ENCODE peak calls at places on chromosomes 7 and 10, in ten cellular contexts. M is psoas muscle, U is fibroblast of pulmonary artery, E is fibroblast of the aortic adventitia, A is astrocyte of the spinal cord, K is HCT116, W is PC-3, X is GM12865, L is uterus, J is dorsolateral prefrontal cortex. Y is an unnamed sample.
A peak's percentile ranks its signal among the peaks of the same experiment; 100 is the strongest.

GRCh38 chr7:54967384-54967783 is 51.4 kb upstream of the EGFR start:
- DNase-seq in E (peak; percentile 3), J (no peak), K (peak; percentile 3), L (no peak), M (no peak), W (peak; percentile 98), U (peak; percentile 47), A (no peak), X (no peak), Y (no peak)

GRCh38 chr10:73495226-73495883 is 469 bp downstream of the PPP3CB start:
- DNase-seq in A (peak; percentile 90), M (peak; percentile 91), L (peak; percentile 79), K (peak; percentile 77), U (peak; percentile 87), J (peak; percentile 68), E (peak; percentile 81), X (peak; percentile 96), W (peak; percentile 100), Y (peak; percentile 86)

GRCh38 chr7:18064242-18064838 is 36.7 kb upstream of the PRPS1L1 start:
- DNase-seq in M (no peak), A (no peak), K (no peak), E (peak; percentile 12), J (no peak), L (no peak), W (peak; percentile 77), U (peak; percentile 36), X (peak; percentile 26), Y (peak; percentile 32)

GRCh38 chr10:1638889-1639418 is 98.4 kb downstream of the ADARB2 start:
- DNase-seq in K (no peak), J (no peak), X (no peak), U (no peak), W (no peak), L (no peak), M (no peak), E (no peak), A (no peak), Y (no peak)

GRCh38 chr10:90779573-90779972 is 78.3 kb downstream of the HTR7 start:
- DNase-seq in X (peak; percentile 22), W (peak; percentile 56), L (no peak), M (no peak), J (no peak), K (peak; percentile 8), A (no peak), U (peak; percentile 12), E (no peak), Y (peak; percentile 49)

GRCh38 chr7:120053390-120053961 is 219.5 kb upstream of the KCND2 start:
- DNase-seq in A (peak; percentile 41), U (peak; percentile 83), E (peak; percentile 96), W (no peak), J (no peak), K (no peak), X (no peak), L (no peak), M (no peak), Y (peak; percentile 89)

GRCh38 chr10:3045471-3046209 is 21.7 kb upstream of the PFKP start:
- DNase-seq in K (no peak), L (peak; percentile 78), W (peak; percentile 52), A (peak; percentile 84), M (peak; percentile 61), X (no peak), J (no peak), E (peak; percentile 86), U (peak; percentile 75), Y (peak; percentile 76)

GRCh38 chr10:57141708-57142107 is 780.6 kb upstream of the ZWINT start:
- DNase-seq in L (no peak), K (no peak), W (no peak), E (no peak), J (no peak), X (no peak), U (no peak), M (no peak), A (no peak), Y (no peak)

GRCh38 chr10:132728321-132728720 is 57.6 kb downstream of the NKX6-2 start:
- DNase-seq in J (no peak), X (no peak), E (no peak), A (no peak), M (no peak), U (no peak), W (no peak), L (no peak), K (no peak), Y (no peak)

GRCh38 chr10:85043207-85043606 is 714.8 kb downstream of the CCSER2 start:
- DNase-seq in L (no peak), U (no peak), K (no peak), J (no peak), W (no peak), X (no peak), E (no peak), M (no peak), A (no peak), Y (no peak)

GRCh38 chr7:31094271-31094670 is 42.2 kb downstream of the ADCYAP1R1 start:
- DNase-seq in J (no peak), W (no peak), E (no peak), K (no peak), L (no peak), A (no peak), X (no peak), U (no peak), M (no peak), Y (no peak)

GRCh38 chr10:119449760-119450461 is 92.6 kb downstream of the RGS10 start:
- DNase-seq in A (peak; percentile 73), M (peak; percentile 79), X (peak; percentile 39), L (peak; percentile 49), J (no peak), E (peak; percentile 96), W (peak; percentile 89), U (peak; percentile 80), K (no peak), Y (peak; percentile 95)

GRCh38 chr10:68327889-68328786 is 3.7 kb upstream of the HNRNPH3 start:
- DNase-seq in L (no peak), U (peak; percentile 85), W (no peak), A (peak; percentile 75), X (no peak), J (no peak), E (peak; percentile 77), M (no peak), K (peak; percentile 16), Y (peak; percentile 79)

GRCh38 chr7:101681170-101682007 is 52.3 kb upstream of the MYL10 start:
- DNase-seq in K (peak; percentile 26), W (peak; percentile 86), J (peak; percentile 66), M (peak; percentile 70), E (peak; percentile 86), U (peak; percentile 71), A (peak; percentile 84), L (peak; percentile 49), X (no peak), Y (peak; percentile 84)

GRCh38 chr7:105014725-105015630 is 973 bp downstream of the KMT2E start:
- DNase-seq in K (no peak), W (peak; percentile 33), L (peak; percentile 46), X (peak; percentile 73), J (peak; percentile 59), E (peak; percentile 42), A (peak; percentile 48), M (no peak), U (peak; percentile 46), Y (peak; percentile 54)

GRCh38 chr7:105016083-105017075 is 2.4 kb downstream of the KMT2E start:
- DNase-seq in K (no peak), X (no peak), E (peak; percentile 67), J (no peak), M (no peak), L (no peak), U (peak; percentile 51), A (peak; percentile 50), W (peak; percentile 32), Y (no peak)

GRCh38 chr7:105015631-105015965 is 1.6 kb downstream of the KMT2E start:
- DNase-seq in L (no peak), E (no peak), X (peak; percentile 44), J (no peak), A (peak; percentile 43), K (no peak), U (peak; percentile 39), W (peak; percentile 34), M (no peak), Y (no peak)

GRCh38 chr7:105019269-105019668 is 5.3 kb downstream of the KMT2E start:
- DNase-seq in M (no peak), L (no peak), A (no peak), W (no peak), U (no peak), E (no peak), K (no peak), X (no peak), J (no peak), Y (no peak)

GRCh38 chr7:105017263-105018051 is 3.5 kb downstream of the KMT2E start:
- DNase-seq in L (no peak), X (peak; percentile 46), M (no peak), K (no peak), E (no peak), A (no peak), U (no peak), J (no peak), W (no peak), Y (no peak)
- H3K4me3 ChIP-seq in L (peak overlapping the region; percentile 99), X (peak overlapping the region; percentile 83), M (peak overlapping the region; percentile 92), K (no peak overlapping the region), E (peak overlapping the region; percentile 97), A (peak overlapping the region; percentile 83), U (peak overlapping the region; percentile 68), J (peak overlapping the region; percentile 96), W (peak overlapping the region; percentile 78), Y (peak overlapping the region; percentile 94)

DNA sequence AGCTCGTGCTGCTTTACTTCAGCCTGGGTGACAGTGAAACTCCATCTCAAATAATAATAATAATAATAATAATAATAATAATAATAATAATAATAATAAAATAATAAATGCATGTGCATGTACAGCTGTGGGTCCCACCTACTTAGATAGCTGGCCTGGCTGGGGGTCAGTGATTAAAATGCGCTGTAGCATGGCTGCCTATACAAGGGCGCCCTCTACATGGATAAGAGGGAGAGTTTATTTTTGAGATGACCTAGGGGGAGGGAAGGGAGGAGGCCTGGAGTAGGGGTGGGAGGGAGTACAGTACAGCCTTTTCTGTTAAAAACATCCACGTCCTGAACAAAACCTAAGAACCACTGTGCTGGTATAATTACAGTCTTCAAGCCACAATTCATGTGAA is 146.4 kb downstream of the TMEM178B start:
- DNase-seq in M (no peak), A (no peak), W (no peak), J (no peak), E (no peak), L (no peak), X (peak; percentile 21), K (peak; percentile 7), U (no peak), Y (peak; percentile 17)
- TF ChIP-seq CTCF in M (no peak), A (peak; percentile 18), W (peak; percentile 23), J (peak; percentile 16), E (no peak), L (no peak), X (peak; percentile 25), K (peak; percentile 47), U (no peak), Y (peak; percentile 31)

DNA sequence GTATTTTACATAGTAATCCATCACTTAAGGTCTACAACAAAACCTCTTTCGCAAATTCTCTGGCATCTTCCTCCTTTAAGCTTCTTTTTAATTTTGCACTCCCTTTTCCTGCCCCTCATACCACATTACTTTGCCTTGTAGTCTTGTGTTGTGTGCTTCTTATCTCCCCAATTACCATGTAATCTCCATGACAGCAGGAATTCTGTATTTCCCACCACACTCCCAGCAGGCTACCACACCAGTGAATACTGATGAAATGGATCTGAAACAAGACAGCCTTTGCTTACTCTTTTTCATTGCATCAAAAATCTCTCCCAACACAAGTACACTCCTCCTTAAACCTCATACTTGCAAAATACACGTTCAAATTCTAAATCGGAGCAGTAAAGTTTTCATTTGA is 87.2 kb downstream of the ODAD2 start:
- DNase-seq in K (no peak), X (no peak), M (no peak), E (no peak), A (peak; percentile 46), L (no peak), J (no peak), W (no peak), U (no peak), Y (no peak)
- H3K4me3 ChIP-seq in K (no peak overlapping the region), X (no peak overlapping the region), M (no peak overlapping the region), E (no peak overlapping the region), A (no peak overlapping the region), L (no peak overlapping the region), J (no peak overlapping the region), W (no peak overlapping the region), U (no peak overlapping the region), Y (no peak overlapping the region)

GRCh38 chr7:44377681-44378421 is 52.5 kb upstream of the CAMK2B start:
- DNase-seq in K (no peak), W (no peak), E (no peak), A (no peak), X (peak; percentile 80), J (no peak), L (no peak), U (no peak), M (no peak), Y (no peak)
- TF ChIP-seq CTCF in K (no peak), W (no peak), E (no peak), A (no peak), X (no peak), J (no peak), L (no peak), U (no peak), M (no peak), Y (no peak)